ENCODE peak calls at places on chromosomes 4 and X, in ten cellular contexts. F, W, B, N, M, O, L, R, C and V are unnamed samples.

GRCh38 chr4:168057412-168057811 is 34.9 kb upstream of the ANXA10 start:
- DNase-seq in M (no peak), R (no peak), N (no peak), L (no peak), W (no peak), C (no peak), F (no peak), O (no peak), B (no peak), V (no peak)

GRCh38 chrX:133369065-133369464 is 46.2 kb downstream of the GPC4 start:
- DNase-seq in W (no peak), R (no peak), B (no peak), F (no peak), N (no peak), C (no peak), O (no peak), L (no peak), M (no peak), V (no peak)

GRCh38 chr4:124206779-124207605 is 505.5 kb downstream of the ANKRD50 start:
- DNase-seq in B (peak; percentile 29), C (no peak), M (no peak), F (peak; percentile 31), R (no peak), L (no peak), O (no peak), N (peak; percentile 6), W (no peak), V (no peak)

GRCh38 chr4:177005801-177006230 is 213.1 kb upstream of the VEGFC start:
- DNase-seq in M (no peak), N (peak; percentile 66), O (no peak), L (peak; percentile 13), C (no peak), F (peak; percentile 87), W (no peak), B (peak; percentile 72), R (no peak), V (peak; percentile 66)

GRCh38 chrX:13120017-13120416 is 75.6 kb upstream of the FAM9C start:
- DNase-seq in B (peak; percentile 75), F (no peak), R (no peak), N (no peak), L (no peak), W (no peak), M (no peak), C (no peak), O (no peak), V (no peak)

GRCh38 chr4:69064391-69064790 is 31.9 kb upstream of the UGT2B7 start:
- DNase-seq in M (no peak), O (no peak), R (no peak), W (no peak), L (no peak), F (no peak), C (no peak), B (no peak), N (no peak), V (no peak)

GRCh38 chr4:3792813-3793212 is 26.6 kb downstream of the ADRA2C start:
- DNase-seq in C (no peak), R (no peak), M (no peak), B (no peak), O (no peak), W (no peak), L (no peak), F (no peak), N (peak; percentile 40), V (no peak)

GRCh38 chr4:74543247-74543670 is 98.3 kb downstream of the AREG start:
- DNase-seq in N (no peak), R (no peak), W (no peak), C (no peak), B (no peak), M (no peak), O (no peak), F (no peak), L (no peak), V (no peak)

GRCh38 chr4:53943345-53944085 is 120.9 kb downstream of the CHIC2 start:
- DNase-seq in O (no peak), M (no peak), N (peak; percentile 17), W (peak; percentile 85), B (peak; percentile 74), C (no peak), F (peak; percentile 80), L (peak; percentile 53), R (no peak), V (no peak)

GRCh38 chr4:117134386-117134785 is 49.0 kb upstream of the TRAM1L1 start:
- DNase-seq in C (no peak), B (peak; percentile 48), W (peak; percentile 67), N (peak; percentile 42), O (no peak), R (no peak), F (peak; percentile 9), M (no peak), L (peak; percentile 25), V (no peak)

GRCh38 chrX:129663171-129663570 is 8.4 kb upstream of the APLN start:
- DNase-seq in M (no peak), L (no peak), N (no peak), O (no peak), F (no peak), C (no peak), W (no peak), B (peak; percentile 84), R (no peak), V (no peak)

GRCh38 chrX:31279359-31279758 is 207.5 kb upstream of the FTHL17 start:
- DNase-seq in L (no peak), C (no peak), M (no peak), W (no peak), N (peak; percentile 6), O (no peak), B (peak; percentile 45), F (no peak), R (no peak), V (no peak)

GRCh38 chr4:91284480-91284879 is 1019.3 kb upstream of the GRID2 start:
- DNase-seq in W (no peak), C (no peak), O (no peak), R (no peak), M (no peak), B (no peak), F (no peak), N (no peak), L (no peak), V (no peak)
- H3K4me3 ChIP-seq in W (no peak overlapping the region), C (no peak overlapping the region), O (no peak overlapping the region), R (no peak overlapping the region), M (no peak overlapping the region), B (no peak overlapping the region), F (no peak overlapping the region), N (no peak overlapping the region), L (no peak overlapping the region), V (no peak overlapping the region)

DNA sequence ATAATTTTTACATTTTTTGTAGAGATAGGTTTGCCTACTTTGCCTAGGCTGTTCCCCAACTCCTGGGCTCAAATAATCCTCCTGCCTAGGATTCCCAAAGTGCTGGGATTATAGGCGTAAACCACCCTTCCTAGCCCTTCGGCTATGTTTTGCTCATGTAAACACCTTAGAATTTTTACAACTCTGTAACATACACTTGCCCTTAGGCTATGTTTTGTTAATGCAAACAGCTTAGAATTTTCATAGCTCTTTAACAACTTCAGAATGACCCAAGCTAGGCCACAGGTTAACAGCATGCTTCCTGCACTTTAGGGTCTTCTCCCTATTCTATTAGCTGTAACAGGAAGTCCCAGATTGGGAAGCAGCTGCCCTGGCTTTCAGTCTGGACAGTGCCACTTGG is 24.2 kb downstream of the KLHL15 start:
- DNase-seq in L (no peak), O (no peak), R (no peak), C (no peak), B (no peak), F (no peak), M (no peak), W (no peak), N (no peak), V (no peak)
- H3K4me3 ChIP-seq in L (no peak overlapping the region), O (no peak overlapping the region), R (no peak overlapping the region), C (no peak overlapping the region), B (no peak overlapping the region), F (no peak overlapping the region), M (no peak overlapping the region), W (no peak overlapping the region), N (no peak overlapping the region), V (no peak overlapping the region)

DNA sequence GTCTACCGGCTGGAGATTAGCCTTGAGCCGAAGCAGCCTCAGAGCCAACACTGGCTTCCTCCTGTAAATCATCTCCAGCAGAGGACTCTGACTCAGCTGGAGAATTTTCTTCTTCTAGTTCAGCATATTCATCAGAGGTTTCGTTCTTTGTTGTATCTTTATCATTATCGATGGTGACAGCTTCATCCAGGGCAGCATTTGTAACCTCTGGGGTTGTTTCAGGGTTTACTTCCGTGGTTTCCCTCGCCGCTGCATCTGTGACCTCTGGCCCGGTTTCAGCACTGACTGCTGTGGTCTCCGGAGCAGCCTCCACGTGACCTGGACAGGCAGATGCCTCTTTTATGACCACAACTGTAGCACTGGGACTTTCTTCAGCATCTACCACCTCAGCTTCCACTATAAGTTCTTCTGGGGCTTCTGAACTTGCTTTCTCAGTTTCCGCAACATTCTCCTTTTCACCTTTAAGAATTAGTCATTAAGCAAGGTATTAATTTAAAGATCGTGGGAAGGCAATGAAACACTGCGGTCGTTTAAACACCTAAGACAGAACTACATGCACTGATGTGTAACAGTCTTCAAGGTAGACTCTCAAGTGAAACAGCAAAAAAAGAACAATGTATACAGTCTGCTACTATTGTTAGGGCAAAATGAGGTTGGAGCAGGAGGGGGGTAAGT is 13.3 kb downstream of the MGARP start:
- DNase-seq in F (peak; percentile 92), N (peak; percentile 87), W (no peak), R (peak; percentile 22), M (peak; percentile 79), B (peak; percentile 55), C (peak; percentile 76), O (peak; percentile 70), L (no peak), V (no peak)
- H3K4me3 ChIP-seq in F (peak overlapping the region; percentile 41), N (peak overlapping the region; percentile 52), W (peak overlapping the region; percentile 46), R (peak overlapping the region; percentile 42), M (peak overlapping the region; percentile 22), B (peak overlapping the region; percentile 49), C (peak overlapping the region; percentile 64), O (peak overlapping the region; percentile 44), L (peak overlapping the region; percentile 59), V (no peak overlapping the region)

DNA sequence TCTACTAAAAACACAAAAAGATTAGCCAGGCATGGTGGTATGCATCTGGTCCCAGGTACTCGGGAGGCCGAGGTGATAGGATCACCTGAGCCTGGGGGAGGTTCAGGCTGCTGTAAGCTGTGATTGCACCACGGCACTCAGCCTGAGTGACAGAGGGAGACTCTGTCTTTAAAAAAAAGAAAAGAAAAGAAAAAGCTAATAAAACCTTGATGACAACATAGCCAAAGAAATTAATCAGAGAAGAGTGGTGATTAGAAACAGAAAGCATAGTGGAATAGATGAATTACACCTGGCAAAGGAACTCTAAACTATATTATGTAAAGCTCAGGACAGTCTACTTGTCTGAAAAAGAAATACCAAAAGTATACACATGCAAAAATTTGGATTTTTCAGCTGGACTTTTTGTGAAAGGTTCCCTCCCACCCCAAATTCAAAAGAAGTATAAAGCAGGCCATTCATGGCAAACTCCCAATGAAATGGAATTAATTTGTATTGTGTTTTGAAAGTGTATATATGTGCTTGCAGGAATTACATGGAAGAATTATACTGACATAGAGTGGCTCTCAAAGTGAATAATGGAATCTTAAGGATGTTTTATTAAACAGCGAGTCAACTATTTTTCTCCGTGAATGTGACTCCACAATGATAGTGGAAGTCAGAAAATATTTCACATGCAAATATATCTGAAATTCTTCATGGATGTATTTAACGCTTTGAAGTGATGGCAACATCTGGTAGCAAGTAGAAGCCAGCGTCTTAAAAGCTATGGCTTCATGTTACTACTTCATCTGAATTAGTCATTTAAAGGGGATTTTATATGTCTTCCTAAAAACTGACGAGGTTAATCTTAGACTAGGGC is 22.1 kb downstream of the PLS3 start:
- DNase-seq in L (no peak), B (peak; percentile 28), N (no peak), O (no peak), C (no peak), F (no peak), R (no peak), M (no peak), W (no peak), V (no peak)
- H3K4me3 ChIP-seq in L (no peak overlapping the region), B (no peak overlapping the region), N (no peak overlapping the region), O (no peak overlapping the region), C (peak overlapping the region; percentile 22), F (peak overlapping the region; percentile 5), R (no peak overlapping the region), M (no peak overlapping the region), W (no peak overlapping the region), V (no peak overlapping the region)